ENCODE peak calls at places on chromosomes 3 and 15, in eight cellular contexts. B is B cell; Z is GM20000; F is stimulated activated CD4-positive, alpha-beta T cell treated with anti-CD3 and anti-CD28 coated beads, TNF-alpha, amount 100 ng/mL, for 4 hours; P is H54; W is OCI-M1; J is colonic mucosa; Q is glomerular endothelial cell. T is an unnamed sample.

GRCh38 chr15:36066757-36067156 is 512.7 kb upstream of the CDIN1 start:
- DNase-seq in B (no peak), Z (no peak), F (no peak), P (no peak), W (no peak), J (no peak), Q (no peak), T (no peak)

GRCh38 chr3:195181781-195182469 is 89.0 kb downstream of the XXYLT1 start:
- DNase-seq in B (peak), Z (no peak), F (no peak), P (no peak), W (peak), J (no peak), Q (no peak), T (no peak)

GRCh38 chr3:71101581-71101980 is 481.9 kb downstream of the FOXP1 start:
- DNase-seq in B (no peak), Z (no peak), F (no peak), P (no peak), W (no peak), J (no peak), Q (no peak), T (no peak)

GRCh38 chr3:27138005-27138404 is 231.2 kb downstream of the NEK10 start:
- DNase-seq in B (no peak), Z (no peak), F (no peak), P (no peak), W (no peak), J (no peak), Q (no peak), T (no peak)

GRCh38 chr3:46271910-46272309 is 29.6 kb downstream of the CCR3 start:
- DNase-seq in B (no peak), Z (no peak), F (no peak), P (no peak), W (no peak), J (no peak), Q (no peak), T (no peak)

GRCh38 chr3:140585828-140586227 is 92.0 kb upstream of the TRIM42 start:
- DNase-seq in B (no peak), Z (no peak), F (no peak), P (no peak), W (no peak), J (no peak), Q (no peak), T (no peak)

GRCh38 chr3:126522363-126522788 is 1.6 kb upstream of the CHST13 start:
- DNase-seq in B (peak), Z (peak), F (peak), P (peak), W (peak), J (peak), Q (peak), T (peak)

GRCh38 chr3:112908252-112908651 is 61.6 kb upstream of the CD200R1L start:
- DNase-seq in B (no peak), Z (peak), F (no peak), P (no peak), W (no peak), J (no peak), Q (no peak), T (no peak)

GRCh38 chr15:77037475-77038209 is 33.3 kb downstream of the TSPAN3 start:
- DNase-seq in B (peak), Z (peak), F (no peak), P (no peak), W (no peak), J (peak), Q (no peak), T (no peak)

GRCh38 chr15:44243146-44243545 is 45.4 kb upstream of the GOLM2 start:
- DNase-seq in B (no peak), Z (no peak), F (no peak), P (no peak), W (no peak), J (no peak), Q (no peak), T (no peak)

GRCh38 chr3:63967675-63968611 is 55.4 kb downstream of the PSMD6 start:
- DNase-seq in B (no peak), Z (peak), F (no peak), P (no peak), W (peak), J (peak), Q (no peak), T (peak)

GRCh38 chr15:33985287-33985686 is 17.0 kb downstream of the CHRM5 start:
- DNase-seq in B (no peak), Z (no peak), F (no peak), P (peak), W (no peak), J (no peak), Q (no peak), T (no peak)

GRCh38 chr15:68207176-68207935 is 2.2 kb upstream of the CALML4 start:
- DNase-seq in B (no peak), Z (no peak), F (no peak), P (no peak), W (no peak), J (no peak), Q (no peak), T (no peak)

GRCh38 chr3:37763338-37763737 is 98.3 kb upstream of the CTDSPL start:
- DNase-seq in B (no peak), Z (no peak), F (no peak), P (no peak), W (no peak), J (no peak), Q (no peak), T (no peak)

GRCh38 chr3:39154323-39155021 is 1.1 kb upstream of the CSRNP1 start:
- DNase-seq in B (no peak), Z (no peak), F (no peak), P (peak), W (peak), J (peak), Q (no peak), T (no peak)

GRCh38 chr15:80849308-80849707 is 70.1 kb downstream of the CEMIP start:
- DNase-seq in B (no peak), Z (no peak), F (no peak), P (peak), W (no peak), J (no peak), Q (no peak), T (peak)

GRCh38 chr3:184353546-184353941 is 7.9 kb downstream of the CLCN2 start:
- DNase-seq in B (no peak), Z (no peak), F (no peak), P (no peak), W (no peak), J (no peak), Q (no peak), T (no peak)

GRCh38 chr3:35635407-35635806 is 3.9 kb upstream of the ARPP21 start:
- DNase-seq in B (no peak), Z (no peak), F (no peak), P (no peak), W (no peak), J (no peak), Q (no peak), T (no peak)

GRCh38 chr3:184907941-184908649 is 96.1 kb downstream of the VPS8 start:
- DNase-seq in B (no peak), Z (no peak), F (no peak), P (no peak), W (no peak), J (no peak), Q (no peak), T (no peak)

GRCh38 chr15:94247789-94248638 is 16.7 kb downstream of the MCTP2 start:
- DNase-seq in B (no peak), Z (no peak), F (no peak), P (no peak), W (no peak), J (peak), Q (no peak), T (peak)

GRCh38 chr3:120596116-120596852 is at the start of gene NDUFB4:
- DNase-seq in B (peak), Z (peak), F (peak), P (peak), W (peak), J (peak), Q (peak), T (peak)

GRCh38 chr3:98991393-98991792 is 89.9 kb upstream of the DCBLD2 start:
- DNase-seq in B (no peak), Z (no peak), F (no peak), P (no peak), W (peak), J (no peak), Q (no peak), T (no peak)

GRCh38 chr3:111723293-111723963 is 128.3 kb upstream of the ZBED2 start:
- DNase-seq in B (no peak), Z (no peak), F (no peak), P (no peak), W (no peak), J (no peak), Q (no peak), T (no peak)

GRCh38 chr15:82943176-82943575 is 9.3 kb downstream of the HOMER2 start:
- DNase-seq in B (no peak), Z (no peak), F (no peak), P (no peak), W (peak), J (no peak), Q (no peak), T (no peak)

GRCh38 chr15:31457631-31458526 is 131.2 kb downstream of the KLF13 start:
- DNase-seq in B (no peak), Z (no peak), F (no peak), P (peak), W (no peak), J (no peak), Q (no peak), T (no peak)

GRCh38 chr3:127077068-127077467 is 94.2 kb downstream of the PLXNA1 start:
- DNase-seq in B (no peak), Z (no peak), F (no peak), P (no peak), W (no peak), J (no peak), Q (no peak), T (no peak)

GRCh38 chr3:50164056-50164455 is 8.9 kb downstream of the SEMA3F start:
- DNase-seq in B (no peak), Z (no peak), F (no peak), P (peak), W (no peak), J (peak), Q (no peak), T (peak)

GRCh38 chr3:123394391-123395022 is 54.4 kb downstream of the ADCY5 start:
- DNase-seq in B (no peak), Z (no peak), F (no peak), P (no peak), W (peak), J (no peak), Q (no peak), T (no peak)

GRCh38 chr3:183871541-183871940 is 13.1 kb downstream of the PARL start:
- DNase-seq in B (no peak), Z (no peak), F (no peak), P (no peak), W (no peak), J (no peak), Q (no peak), T (no peak)

GRCh38 chr15:41936649-41937567 is 35.4 kb downstream of the EHD4 start:
- DNase-seq in B (no peak), Z (peak), F (peak), P (no peak), W (no peak), J (no peak), Q (peak), T (peak)

GRCh38 chr3:128073807-128074206 is 21.6 kb downstream of the SEC61A1 start:
- DNase-seq in B (no peak), Z (no peak), F (no peak), P (no peak), W (peak), J (no peak), Q (peak), T (no peak)

GRCh38 chr15:73239564-73240208 is 129.1 kb downstream of the HCN4 start:
- DNase-seq in B (no peak), Z (no peak), F (no peak), P (no peak), W (peak), J (no peak), Q (no peak), T (no peak)

GRCh38 chr3:117885046-117885445 is 1149.6 kb downstream of the IGSF11 start:
- DNase-seq in B (no peak), Z (peak), F (no peak), P (no peak), W (peak), J (no peak), Q (no peak), T (no peak)

GRCh38 chr3:127851899-127852298 is 29.6 kb upstream of the MGLL start:
- DNase-seq in B (no peak), Z (no peak), F (no peak), P (no peak), W (no peak), J (no peak), Q (no peak), T (no peak)

GRCh38 chr3:188002626-188003138 is 151.3 kb upstream of the LPP start:
- DNase-seq in B (no peak), Z (no peak), F (no peak), P (no peak), W (no peak), J (no peak), Q (no peak), T (no peak)

GRCh38 chr3:43001094-43001553 is 22.0 kb downstream of the GASK1A start:
- DNase-seq in B (no peak), Z (no peak), F (no peak), P (no peak), W (no peak), J (peak), Q (no peak), T (peak)

GRCh38 chr3:4067893-4068292 is 235.3 kb upstream of the SETMAR start:
- DNase-seq in B (no peak), Z (no peak), F (no peak), P (no peak), W (peak), J (no peak), Q (no peak), T (no peak)

GRCh38 chr3:64187065-64187959 is 38.0 kb downstream of the PRICKLE2 start:
- DNase-seq in B (no peak), Z (no peak), F (no peak), P (peak), W (no peak), J (peak), Q (peak), T (peak)

GRCh38 chr3:13203398-13204176 is 130.4 kb upstream of the IQSEC1 start:
- DNase-seq in B (no peak), Z (no peak), F (no peak), P (no peak), W (no peak), J (no peak), Q (no peak), T (no peak)

GRCh38 chr3:17151598-17152373 is 267.0 kb downstream of the PLCL2 start:
- DNase-seq in B (peak), Z (peak), F (peak), P (no peak), W (peak), J (no peak), Q (no peak), T (peak)